ENCODE peak calls at places on chromosomes 12 and 14, in nine cellular contexts. Q, U, T, Z, L, W, Y, H and E are unnamed samples. For H3K4me1 and H3K9me3, the result is how much of the 10 kb centered on the place peaks cover.

GRCh38 chr14:26379951-26380350 is 217.9 kb downstream of the NOVA1 start:
- DNase-seq in Q (no peak), U (no peak), T (no peak), Z (no peak), L (no peak), W (no peak), Y (no peak), H (no peak), E (no peak)

GRCh38 chr12:53265783-53266182 is 2.3 kb upstream of the ESPL1 start:
- DNase-seq in Q (peak), U (no peak), T (no peak), Z (no peak), L (no peak), W (no peak), Y (no peak), H (no peak), E (no peak)

GRCh38 chr12:105257321-105257728 is 21.4 kb upstream of the APPL2 start:
- DNase-seq in Q (peak), U (no peak), T (no peak), Z (no peak), L (no peak), W (no peak), Y (peak), H (no peak), E (no peak)

GRCh38 chr12:124278389-124279101 is 16.3 kb upstream of the RFLNA start:
- DNase-seq in Q (no peak), U (no peak), T (no peak), Z (no peak), L (no peak), W (no peak), Y (no peak), H (no peak), E (no peak)

GRCh38 chr14:100132161-100132902 is 27.1 kb downstream of the DEGS2 start:
- DNase-seq in Q (peak), U (no peak), T (no peak), Z (no peak), L (no peak), W (no peak), Y (no peak), H (no peak), E (no peak)

GRCh38 chr12:22625671-22626251 is 790 bp downstream of the ETNK1 start:
- DNase-seq in Q (peak), U (peak), T (peak), Z (no peak), L (peak), W (no peak), Y (peak), H (peak), E (peak)

GRCh38 chr12:337039-337438 is 52.1 kb downstream of the KDM5A start:
- DNase-seq in Q (no peak), U (no peak), T (no peak), Z (no peak), L (no peak), W (no peak), Y (no peak), H (no peak), E (no peak)

GRCh38 chr12:108576660-108577234 is 14.4 kb downstream of the ISCU start:
- DNase-seq in Q (no peak), U (no peak), T (no peak), Z (peak), L (no peak), W (no peak), Y (peak), H (no peak), E (no peak)

GRCh38 chr14:81363746-81364400 is 36.3 kb downstream of the STON2 start:
- DNase-seq in Q (peak), U (no peak), T (no peak), Z (no peak), L (no peak), W (no peak), Y (no peak), H (no peak), E (no peak)

GRCh38 chr12:130632582-130633174 is 83.4 kb downstream of the RIMBP2 start:
- DNase-seq in Q (no peak), U (no peak), T (no peak), Z (no peak), L (no peak), W (no peak), Y (no peak), H (no peak), E (no peak)

GRCh38 chr12:76820888-76821482 is 57.1 kb downstream of the ZDHHC17 start:
- DNase-seq in Q (peak), U (no peak), T (no peak), Z (no peak), L (peak), W (no peak), Y (peak), H (no peak), E (peak)

GRCh38 chr12:25655702-25656101 is 102.6 kb upstream of the LMNTD1 start:
- DNase-seq in Q (no peak), U (no peak), T (no peak), Z (no peak), L (no peak), W (no peak), Y (no peak), H (no peak), E (no peak)

GRCh38 chr12:5733136-5733755 is 211.8 kb downstream of the ANO2 start:
- DNase-seq in Q (no peak), U (no peak), T (no peak), Z (no peak), L (no peak), W (no peak), Y (peak), H (no peak), E (no peak)

GRCh38 chr14:67514650-67515385 is 18.3 kb upstream of the PLEKHH1 start:
- DNase-seq in Q (peak), U (peak), T (peak), Z (no peak), L (peak), W (no peak), Y (peak), H (peak), E (no peak)

GRCh38 chr14:32938719-32939253 is at the start of gene NPAS3:
- DNase-seq in Q (peak), U (no peak), T (no peak), Z (no peak), L (peak), W (no peak), Y (no peak), H (no peak), E (no peak)

GRCh38 chr14:70871863-70872677 is 35.2 kb upstream of the PCNX1 start:
- DNase-seq in Q (no peak), U (no peak), T (peak), Z (no peak), L (no peak), W (no peak), Y (no peak), H (no peak), E (peak)

GRCh38 chr12:23186950-23187349 is 562.0 kb downstream of the ETNK1 start:
- DNase-seq in Q (no peak), U (no peak), T (no peak), Z (no peak), L (no peak), W (no peak), Y (no peak), H (no peak), E (no peak)

GRCh38 chr14:74551001-74551400 is 57.4 kb downstream of the ISCA2 start:
- DNase-seq in Q (no peak), U (no peak), T (no peak), Z (no peak), L (no peak), W (no peak), Y (no peak), H (no peak), E (no peak)
- H3K4me1 ChIP-seq in Q (under half), U (under half), T (under half), Z (under half), L (under half), W (under half), Y (under half), H (under half), E (under half)

DNA sequence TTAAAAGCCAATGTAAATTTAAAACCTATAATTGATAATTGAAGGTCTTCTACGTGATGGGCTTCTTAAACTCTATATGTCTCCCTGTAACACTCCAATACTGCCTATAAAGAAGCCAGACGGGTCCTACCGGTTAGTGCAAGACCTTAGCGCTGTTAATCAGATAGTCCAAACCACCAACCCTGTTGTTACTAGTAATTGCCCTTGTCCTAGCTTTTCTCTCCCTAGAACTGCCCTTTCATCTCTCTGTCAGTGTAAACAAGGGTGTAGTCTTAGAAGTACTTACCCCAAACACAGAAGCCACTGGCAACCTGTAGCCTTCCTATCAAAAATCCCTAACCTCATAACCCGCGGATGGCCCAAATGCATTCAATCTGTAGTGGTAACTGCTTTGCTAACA is 243.0 kb upstream of the DIO3 start:
- DNase-seq in Q (no peak), U (no peak), T (no peak), Z (no peak), L (no peak), W (no peak), Y (no peak), H (no peak), E (no peak)
- H3K9me3 ChIP-seq in Q (under half), U (under half), T (under half), Z (under half), L (under half), W (under half), Y (under half), H (under half), E (under half)

GRCh38 chr14:102262894-102263462 is 42.0 kb downstream of the MOK start:
- DNase-seq in Q (peak), U (no peak), T (no peak), Z (no peak), L (peak), W (no peak), Y (peak), H (no peak), E (peak)
- H3K4me1 ChIP-seq in Q (under half), U (under half), T (under half), Z (under half), L (under half), W (under half), Y (under half), H (under half), E (under half)

GRCh38 chr12:34208331-34209258 is 186.3 kb downstream of the ALG10 start:
- DNase-seq in Q (no peak), U (no peak), T (no peak), Z (peak), L (no peak), W (no peak), Y (no peak), H (no peak), E (no peak)

GRCh38 chr12:34210689-34211530 is 188.6 kb downstream of the ALG10 start:
- DNase-seq in Q (no peak), U (no peak), T (no peak), Z (no peak), L (no peak), W (no peak), Y (no peak), H (no peak), E (no peak)

GRCh38 chr12:34209259-34209835 is 187.1 kb downstream of the ALG10 start:
- DNase-seq in Q (no peak), U (no peak), T (no peak), Z (peak), L (no peak), W (no peak), Y (no peak), H (no peak), E (no peak)

GRCh38 chr12:34207858-34208257 is 185.6 kb downstream of the ALG10 start:
- DNase-seq in Q (no peak), U (no peak), T (no peak), Z (peak), L (no peak), W (no peak), Y (no peak), H (no peak), E (no peak)

DNA sequence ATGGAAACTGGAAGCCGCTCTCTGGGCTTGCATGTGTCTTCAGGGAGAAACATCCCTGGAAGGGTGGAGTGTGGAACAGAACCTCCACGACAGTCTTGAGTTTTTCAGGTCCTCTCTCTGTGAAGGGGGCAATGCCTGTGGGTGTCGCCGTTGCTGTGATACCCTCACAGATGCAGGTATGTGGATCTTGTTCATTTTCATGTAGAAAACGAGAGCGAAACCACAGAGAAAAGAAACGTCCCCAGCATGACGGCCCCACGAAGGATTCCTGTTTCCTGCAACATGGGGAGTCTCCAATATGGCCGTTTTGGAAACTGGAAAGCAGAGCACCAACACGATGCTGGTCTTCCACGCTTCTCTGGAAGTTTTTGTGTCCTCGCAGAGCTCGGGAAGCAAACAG is 187.9 kb downstream of the ALG10 start:
- DNase-seq in Q (no peak), U (no peak), T (no peak), Z (no peak), L (no peak), W (no peak), Y (no peak), H (no peak), E (no peak)
- H3K9me3 ChIP-seq in Q (under half), U (under half), T (under half), Z (under half), L (under half), W (under half), Y (under half), H (under half), E (under half)

GRCh38 chr14:77738559-77739250 is 22.3 kb downstream of the SNW1 start:
- DNase-seq in Q (peak), U (no peak), T (no peak), Z (no peak), L (no peak), W (no peak), Y (peak), H (no peak), E (no peak)
- H3K4me1 ChIP-seq in Q (under half), U (under half), T (under half), Z (under half), L (under half), W (under half), Y (under half), H (under half), E (under half)

DNA sequence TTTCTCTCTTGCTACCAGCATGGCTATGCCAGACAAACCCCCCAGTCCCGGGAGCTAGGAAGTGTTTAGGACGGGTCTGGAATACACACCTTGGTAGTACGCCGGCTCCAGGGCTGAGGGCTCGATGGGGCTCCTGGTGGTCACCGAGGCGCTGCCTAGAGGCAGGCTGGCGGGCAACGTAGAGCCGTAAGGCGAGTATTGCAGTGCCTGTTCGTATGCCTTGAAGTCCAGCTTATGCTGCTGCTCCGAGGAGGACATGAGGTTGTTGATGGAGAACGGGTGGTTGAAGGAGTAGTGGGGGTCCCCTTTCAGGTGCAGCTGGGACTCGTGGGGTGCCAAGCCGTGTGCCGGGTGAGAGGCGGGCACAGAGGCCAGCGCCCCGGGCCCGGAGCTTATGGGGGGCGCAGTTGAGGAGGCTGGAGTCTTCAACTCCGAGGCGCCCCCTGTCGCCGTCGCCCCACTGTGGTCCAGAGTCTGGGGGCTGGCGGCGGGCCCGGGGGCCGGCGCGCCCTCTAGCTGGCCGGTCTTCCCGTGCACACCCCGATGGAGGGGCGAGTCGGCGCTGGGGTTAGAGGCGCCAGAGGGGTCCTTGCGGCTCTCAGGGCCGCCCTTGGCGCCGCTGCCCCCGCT is 3.6 kb downstream of the FOXA1 start:
- DNase-seq in Q (no peak), U (no peak), T (no peak), Z (no peak), L (peak), W (no peak), Y (no peak), H (no peak), E (peak)
- H3K9me3 ChIP-seq in Q (under half), U (under half), T (under half), Z (under half), L (under half), W (under half), Y (under half), H (under half), E (under half)

DNA sequence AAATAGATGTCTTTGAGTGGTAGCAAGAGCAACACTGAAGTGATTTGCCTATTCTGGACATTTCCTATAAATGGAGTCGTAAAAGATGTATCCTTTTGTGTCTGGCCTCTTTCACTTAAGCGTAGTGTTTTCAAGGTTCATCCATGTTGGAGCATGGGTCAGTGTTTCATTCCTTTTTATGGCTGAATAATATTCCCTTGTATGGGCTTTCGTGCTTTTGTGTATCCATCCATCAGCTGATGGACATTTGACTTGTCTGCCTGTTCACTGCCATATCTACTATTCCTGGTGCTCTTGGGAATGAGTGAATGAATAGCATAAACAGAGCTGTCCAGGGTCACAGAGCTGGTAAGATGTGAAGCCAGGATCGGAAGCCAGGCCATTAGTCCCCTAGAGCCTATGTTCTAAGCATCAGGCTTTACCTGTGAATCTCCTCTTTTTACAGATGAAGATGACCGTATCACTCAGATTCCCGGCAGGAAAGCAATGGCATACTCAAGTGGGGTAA is 1.8 kb upstream of the P2RX7 start:
- DNase-seq in Q (no peak), U (no peak), T (no peak), Z (no peak), L (no peak), W (no peak), Y (no peak), H (no peak), E (no peak)
- H3K4me1 ChIP-seq in Q (under half), U (under half), T (under half), Z (half or more), L (under half), W (under half), Y (under half), H (half or more), E (under half)

GRCh38 chr14:105849933-105850626 is 323.7 kb downstream of the TMEM121 start:
- DNase-seq in Q (no peak), U (no peak), T (no peak), Z (no peak), L (no peak), W (no peak), Y (no peak), H (no peak), E (no peak)

GRCh38 chr14:105847400-105847799 is 321.0 kb downstream of the TMEM121 start:
- DNase-seq in Q (no peak), U (no peak), T (no peak), Z (no peak), L (no peak), W (no peak), Y (no peak), H (no peak), E (no peak)

GRCh38 chr14:105846312-105846711 is 319.9 kb downstream of the TMEM121 start:
- DNase-seq in Q (no peak), U (no peak), T (no peak), Z (no peak), L (no peak), W (no peak), Y (no peak), H (no peak), E (no peak)

GRCh38 chr14:105850853-105851581 is 324.6 kb downstream of the TMEM121 start:
- DNase-seq in Q (no peak), U (no peak), T (no peak), Z (no peak), L (no peak), W (no peak), Y (no peak), H (no peak), E (no peak)

DNA sequence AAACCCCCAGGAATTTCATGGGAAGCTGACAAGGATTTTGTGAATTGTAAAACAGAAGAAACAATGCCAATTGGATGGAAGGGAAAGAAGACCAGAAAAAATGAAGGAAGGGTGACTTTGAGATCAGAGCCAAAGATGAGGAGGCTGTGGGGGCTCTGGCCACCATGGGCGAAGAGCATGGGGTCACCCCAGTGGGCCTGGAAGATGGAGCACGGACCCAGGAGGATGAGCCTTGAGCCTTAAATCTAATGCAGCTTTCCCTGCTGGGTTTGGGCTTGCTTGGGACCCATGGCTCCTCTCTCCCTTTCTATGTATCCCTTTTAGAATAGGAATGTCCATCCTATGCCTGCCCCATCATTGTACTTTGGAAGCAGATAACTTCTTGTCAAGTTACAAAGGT is 322.2 kb downstream of the TMEM121 start:
- DNase-seq in Q (no peak), U (no peak), T (no peak), Z (no peak), L (no peak), W (no peak), Y (no peak), H (no peak), E (no peak)
- H3K9me3 ChIP-seq in Q (under half), U (under half), T (under half), Z (under half), L (under half), W (under half), Y (under half), H (under half), E (under half)

DNA sequence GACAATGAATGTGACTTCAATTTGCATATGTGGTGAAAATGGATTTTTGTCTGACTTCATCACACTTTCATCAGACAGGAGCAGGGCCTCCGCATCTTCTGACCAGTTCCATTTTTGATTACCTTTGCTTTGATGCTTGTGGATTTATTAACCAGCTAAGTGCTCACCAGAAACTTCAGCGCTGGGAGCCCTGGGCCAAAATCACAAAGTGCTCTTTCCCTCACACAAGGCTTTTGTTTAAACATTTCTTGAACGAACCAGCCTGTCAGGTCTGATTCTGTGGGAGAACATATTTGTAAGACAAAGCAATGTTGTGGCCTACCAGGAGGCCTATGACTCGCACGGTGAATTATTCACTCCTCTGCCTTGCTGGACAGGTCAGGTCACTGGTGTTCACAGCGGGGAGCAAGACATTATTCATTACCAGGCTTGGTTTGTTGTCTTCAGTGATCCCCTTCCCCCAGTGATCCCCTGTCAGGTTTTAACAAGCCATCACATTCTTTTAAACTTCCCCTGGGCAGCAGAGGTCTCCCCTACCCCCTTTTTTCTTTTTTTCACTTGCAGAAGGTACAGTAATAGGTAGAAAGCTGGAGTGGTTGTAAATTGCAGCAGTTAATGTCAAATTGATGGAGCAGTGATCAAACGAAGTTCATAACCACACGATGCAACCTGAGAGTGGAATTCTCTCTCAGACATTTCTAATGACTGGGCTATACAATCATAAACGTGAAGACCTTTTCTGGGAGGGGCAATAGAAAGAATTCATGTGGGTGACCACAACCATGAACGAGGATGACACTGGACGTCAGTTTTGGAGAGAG is 167.5 kb upstream of the PRICKLE1 start:
- DNase-seq in Q (peak), U (peak), T (no peak), Z (no peak), L (peak), W (no peak), Y (peak), H (no peak), E (peak)
- H3K4me1 ChIP-seq in Q (under half), U (under half), T (under half), Z (under half), L (under half), W (under half), Y (under half), H (under half), E (under half)